ENCODE peak calls at places on chromosomes 16 and 17, in ten cellular contexts. N is sigmoid colon, G is A549, T is uterus, X is HCT116, Y is Peyer's patch, R is esophagus muscularis mucosa, Q is HepG2, H is suprapubic skin, S is thyroid gland. D is an unnamed sample.

GRCh38 chr17:67481808-67482207 is 104.7 kb downstream of the PITPNC1 start:
- DNase-seq in Y (no peak), X (no peak), T (no peak), R (no peak), S (no peak), G (no peak), Q (no peak), H (no peak), N (no peak), D (no peak)

GRCh38 chr17:41284043-41284442 is 8.5 kb downstream of the KRTAP9-7 start:
- DNase-seq in Q (peak), T (no peak), N (no peak), R (no peak), Y (no peak), X (no peak), S (no peak), H (no peak), G (no peak), D (no peak)

GRCh38 chr17:77865716-77866115 is 92.8 kb upstream of the TNRC6C start:
- DNase-seq in G (no peak), R (no peak), Y (no peak), Q (no peak), S (no peak), H (no peak), T (no peak), N (no peak), X (no peak), D (no peak)

GRCh38 chr17:29613371-29613837 is 9.3 kb downstream of the CORO6 start:
- DNase-seq in S (peak), T (peak), N (peak), G (peak), R (peak), Y (peak), Q (peak), X (no peak), H (peak), D (peak)

GRCh38 chr17:5545051-5545987 is 39.0 kb downstream of the NLRP1 start:
- DNase-seq in Q (no peak), G (no peak), H (no peak), R (no peak), X (no peak), N (no peak), S (no peak), T (no peak), Y (no peak), D (no peak)

GRCh38 chr16:56514845-56515244 is 5.0 kb downstream of the BBS2 start:
- DNase-seq in R (no peak), T (no peak), N (no peak), S (no peak), X (no peak), G (no peak), Y (no peak), Q (no peak), H (no peak), D (no peak)

GRCh38 chr17:78583091-78583490 is 5.9 kb upstream of the DNAH17 start:
- DNase-seq in Y (no peak), H (no peak), N (no peak), G (peak), X (peak), S (no peak), R (no peak), T (no peak), Q (no peak), D (no peak)

GRCh38 chr16:89925596-89926079 is 2.5 kb downstream of the TUBB3 start:
- DNase-seq in R (no peak), X (no peak), Q (no peak), N (no peak), H (no peak), Y (no peak), S (no peak), T (no peak), G (no peak), D (no peak)

GRCh38 chr16:81266680-81267095 is 28.2 kb downstream of the BCO1 start:
- DNase-seq in R (no peak), Y (peak), T (no peak), G (no peak), S (peak), X (no peak), N (no peak), H (no peak), Q (no peak), D (no peak)

GRCh38 chr16:49461517-49461951 is 87.9 kb downstream of the C16orf78 start:
- DNase-seq in G (no peak), H (peak), S (no peak), N (peak), R (peak), X (no peak), T (no peak), Y (no peak), Q (no peak), D (no peak)

GRCh38 chr17:17693253-17693954 is 12.1 kb downstream of the RAI1 start:
- DNase-seq in Y (peak), X (no peak), N (no peak), S (peak), H (no peak), Q (peak), T (peak), R (no peak), G (peak), D (peak)

GRCh38 chr17:21711182-21711581 is 18.9 kb downstream of the KCNJ18 start:
- DNase-seq in N (no peak), G (no peak), R (no peak), H (peak), S (no peak), T (no peak), Y (peak), X (no peak), Q (no peak), D (no peak)

GRCh38 chr17:27762527-27763305 is 37.6 kb downstream of the NOS2 start:
- DNase-seq in X (no peak), H (no peak), R (no peak), N (no peak), T (no peak), Y (no peak), S (peak), Q (no peak), G (peak), D (peak)

GRCh38 chr17:77018504-77018903 is 122.3 kb upstream of the SEC14L1 start:
- DNase-seq in T (no peak), R (no peak), Y (no peak), Q (no peak), N (no peak), X (no peak), H (no peak), S (no peak), G (no peak), D (no peak)

GRCh38 chr16:50474138-50474537 is 74.1 kb upstream of the NKD1 start:
- DNase-seq in H (peak), X (no peak), Q (no peak), R (no peak), N (no peak), T (no peak), G (no peak), Y (no peak), S (no peak), D (no peak)

GRCh38 chr16:53775821-53776431 is 72.0 kb downstream of the FTO start:
- DNase-seq in T (peak), R (no peak), Q (peak), G (peak), H (peak), N (no peak), Y (no peak), X (no peak), S (peak), D (no peak)

GRCh38 chr17:77366558-77367245 is 225.9 kb downstream of the SEC14L1 start:
- DNase-seq in S (peak), H (peak), N (peak), Q (no peak), R (no peak), X (no peak), G (no peak), Y (no peak), T (peak), D (no peak)

GRCh38 chr16:66832661-66833305 is 2.0 kb upstream of the NAE1 start:
- DNase-seq in S (no peak), T (no peak), N (no peak), X (no peak), G (no peak), R (no peak), H (no peak), Q (no peak), Y (no peak), D (no peak)

GRCh38 chr17:76732734-76733617 is 4.2 kb downstream of the SRSF2 start:
- DNase-seq in N (no peak), Q (no peak), T (no peak), G (no peak), X (no peak), S (no peak), Y (no peak), H (no peak), R (no peak), D (peak)

GRCh38 chr17:5508855-5509254 is 22.5 kb downstream of the MIS12 start:
- DNase-seq in T (no peak), X (no peak), S (no peak), G (peak), R (no peak), N (no peak), Y (no peak), Q (peak), H (no peak), D (no peak)

GRCh38 chr17:75703591-75703990 is 17.7 kb upstream of the ITGB4 start:
- DNase-seq in H (no peak), G (no peak), Y (no peak), X (no peak), N (no peak), R (no peak), S (no peak), Q (no peak), T (no peak), D (no peak)

DNA sequence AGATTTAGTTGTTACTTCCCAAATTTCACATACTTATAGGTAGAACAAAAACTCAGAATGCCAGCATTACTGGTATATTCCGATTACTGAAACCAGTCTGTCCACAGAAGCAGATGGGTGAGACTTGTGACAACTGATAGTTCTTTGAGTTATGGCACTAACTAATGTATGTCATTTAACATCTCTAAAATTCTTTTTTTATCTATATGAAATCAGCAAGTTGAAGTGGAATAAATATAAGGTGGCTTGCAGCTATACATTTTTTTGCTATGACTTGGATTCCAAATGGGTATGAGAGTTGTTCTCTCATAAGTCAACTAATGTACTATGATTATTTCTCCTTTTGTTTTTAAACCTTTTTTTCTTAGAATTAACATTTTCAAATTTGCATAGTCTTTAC is 69.1 kb downstream of the VMP1 start:
- DNase-seq in S (no peak), Q (no peak), X (no peak), H (no peak), G (no peak), R (no peak), N (no peak), T (no peak), Y (no peak), D (no peak)
- TF ChIP-seq POLR2A in S (no peak), Q (no peak), X (no peak), H (no peak), G (no peak), R (no peak), N (no peak), T (no peak), Y (no peak), D (no peak)

GRCh38 chr16:87461466-87461975 is 31.3 kb downstream of the ZCCHC14 start:
- DNase-seq in H (peak), Y (peak), Q (peak), R (peak), S (peak), N (peak), X (peak), T (peak), G (peak), D (peak)
- TF ChIP-seq POLR2A in H (no peak), Y (no peak), Q (no peak), R (no peak), S (no peak), N (no peak), X (no peak), T (no peak), G (peak), D (no peak)

DNA sequence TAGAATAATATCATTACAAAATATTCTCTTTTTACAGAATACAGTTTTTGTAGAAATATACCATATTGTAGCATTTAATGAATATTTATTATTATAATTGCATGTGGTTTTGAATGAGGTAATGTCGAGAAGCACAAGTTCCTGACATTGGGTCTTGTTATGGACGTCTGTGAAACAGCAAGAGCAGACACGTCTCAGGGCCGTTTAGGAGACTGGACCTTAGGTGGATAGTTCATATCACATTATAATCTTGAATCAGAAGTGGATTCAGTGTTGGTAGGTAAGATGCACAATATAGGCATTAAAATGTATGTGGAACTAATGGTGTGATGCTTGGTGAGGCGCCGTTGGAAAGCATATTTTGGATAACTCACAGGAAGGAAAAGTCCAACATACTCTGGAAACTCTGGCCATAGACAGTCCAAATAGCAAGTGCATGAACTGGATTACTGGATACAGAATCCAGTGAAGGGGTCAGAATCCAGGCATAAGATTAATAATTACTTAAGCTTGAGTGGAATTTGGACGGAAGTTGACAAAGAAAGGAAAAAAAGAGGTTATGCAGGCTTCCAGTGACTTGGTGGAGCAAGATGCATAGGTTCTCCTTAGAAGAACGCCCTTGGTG is 17.2 kb downstream of the ABCA8 start:
- DNase-seq in Y (no peak), X (no peak), R (no peak), N (no peak), H (no peak), Q (peak), G (no peak), T (no peak), S (no peak), D (no peak)
- TF ChIP-seq POLR2A in Y (no peak), X (no peak), R (no peak), N (no peak), H (no peak), Q (no peak), G (no peak), T (no peak), S (no peak), D (no peak)

GRCh38 chr16:57637020-57637419 is 8.6 kb downstream of the ADGRG1 start:
- DNase-seq in Y (no peak), Q (no peak), S (no peak), H (no peak), R (no peak), G (no peak), X (no peak), T (no peak), N (no peak), D (no peak)

GRCh38 chr16:57636184-57636583 is 7.8 kb downstream of the ADGRG1 start:
- DNase-seq in H (no peak), R (no peak), N (no peak), Q (no peak), S (no peak), G (no peak), Y (no peak), X (no peak), T (no peak), D (no peak)

GRCh38 chr16:57637424-57637823 is 9.0 kb downstream of the ADGRG1 start:
- DNase-seq in X (no peak), S (no peak), H (no peak), G (no peak), R (no peak), Y (no peak), N (peak), Q (no peak), T (no peak), D (no peak)

GRCh38 chr16:57634171-57634570 is 5.7 kb downstream of the ADGRG1 start:
- DNase-seq in Q (no peak), H (no peak), T (no peak), G (no peak), N (no peak), X (no peak), R (no peak), S (peak), Y (no peak), D (no peak)

DNA sequence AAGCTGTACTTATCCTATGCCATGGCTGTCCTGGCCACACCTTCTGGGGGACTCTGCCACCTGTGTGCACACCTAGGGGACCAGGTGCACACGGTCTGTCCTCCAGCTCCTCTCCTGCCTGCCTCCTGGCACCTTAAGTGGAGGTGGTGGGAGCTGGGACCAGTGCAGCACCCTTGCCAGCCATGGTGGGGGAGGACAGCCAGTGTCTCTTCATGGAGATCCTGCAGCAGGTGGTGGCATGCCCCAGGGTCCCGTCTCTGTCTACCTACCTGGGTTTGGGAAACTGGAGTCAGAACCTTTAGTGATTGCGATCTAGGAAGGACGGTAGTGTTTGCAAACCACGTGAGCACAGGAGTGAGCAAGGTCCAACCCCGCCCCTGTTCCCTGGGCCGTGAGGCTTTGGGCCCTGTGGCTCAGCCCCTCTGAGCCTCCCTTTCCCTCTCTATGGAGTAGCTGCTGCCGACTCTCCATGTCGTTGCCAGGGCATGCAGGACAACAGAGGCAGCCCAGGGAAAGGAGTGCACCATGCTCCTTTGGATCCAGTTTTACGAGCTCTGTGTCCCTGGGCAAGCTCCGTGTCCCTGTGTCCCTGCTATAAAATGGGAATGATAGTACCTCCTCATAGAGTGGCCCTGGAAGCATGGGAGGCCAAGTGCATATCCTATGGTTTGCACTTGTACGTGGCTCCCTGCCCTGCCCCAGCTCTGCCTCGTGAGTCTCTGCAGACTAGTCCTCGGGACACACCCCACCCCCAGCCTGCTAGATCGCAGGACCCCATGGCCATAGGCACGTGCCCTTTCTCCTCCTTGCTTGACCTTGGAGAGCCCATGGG is 7.1 kb downstream of the ADGRG1 start:
- DNase-seq in G (no peak), S (peak), X (no peak), Y (peak), R (no peak), N (no peak), H (no peak), Q (peak), T (no peak), D (no peak)
- TF ChIP-seq POLR2A in G (no peak), S (no peak), X (no peak), Y (no peak), R (no peak), N (no peak), H (no peak), Q (peak), T (no peak), D (no peak)

GRCh38 chr17:19377602-19378415 is 489 bp upstream of the MAPK7 start:
- DNase-seq in G (peak), H (peak), S (peak), Y (peak), Q (peak), R (peak), X (peak), T (peak), N (peak), D (peak)

GRCh38 chr17:19376799-19377198 is 1.5 kb upstream of the MAPK7 start:
- DNase-seq in X (peak), R (no peak), G (no peak), T (peak), N (peak), Y (no peak), H (peak), S (no peak), Q (no peak), D (peak)

GRCh38 chr17:19380551-19381284 is 2.4 kb downstream of the MAPK7 start:
- DNase-seq in Y (no peak), Q (no peak), T (peak), G (no peak), S (no peak), H (peak), X (no peak), N (peak), R (no peak), D (no peak)

GRCh38 chr17:19379306-19380075 is 1.2 kb downstream of the MAPK7 start:
- DNase-seq in X (no peak), N (peak), R (no peak), Q (no peak), G (no peak), Y (no peak), T (no peak), S (no peak), H (peak), D (no peak)

DNA sequence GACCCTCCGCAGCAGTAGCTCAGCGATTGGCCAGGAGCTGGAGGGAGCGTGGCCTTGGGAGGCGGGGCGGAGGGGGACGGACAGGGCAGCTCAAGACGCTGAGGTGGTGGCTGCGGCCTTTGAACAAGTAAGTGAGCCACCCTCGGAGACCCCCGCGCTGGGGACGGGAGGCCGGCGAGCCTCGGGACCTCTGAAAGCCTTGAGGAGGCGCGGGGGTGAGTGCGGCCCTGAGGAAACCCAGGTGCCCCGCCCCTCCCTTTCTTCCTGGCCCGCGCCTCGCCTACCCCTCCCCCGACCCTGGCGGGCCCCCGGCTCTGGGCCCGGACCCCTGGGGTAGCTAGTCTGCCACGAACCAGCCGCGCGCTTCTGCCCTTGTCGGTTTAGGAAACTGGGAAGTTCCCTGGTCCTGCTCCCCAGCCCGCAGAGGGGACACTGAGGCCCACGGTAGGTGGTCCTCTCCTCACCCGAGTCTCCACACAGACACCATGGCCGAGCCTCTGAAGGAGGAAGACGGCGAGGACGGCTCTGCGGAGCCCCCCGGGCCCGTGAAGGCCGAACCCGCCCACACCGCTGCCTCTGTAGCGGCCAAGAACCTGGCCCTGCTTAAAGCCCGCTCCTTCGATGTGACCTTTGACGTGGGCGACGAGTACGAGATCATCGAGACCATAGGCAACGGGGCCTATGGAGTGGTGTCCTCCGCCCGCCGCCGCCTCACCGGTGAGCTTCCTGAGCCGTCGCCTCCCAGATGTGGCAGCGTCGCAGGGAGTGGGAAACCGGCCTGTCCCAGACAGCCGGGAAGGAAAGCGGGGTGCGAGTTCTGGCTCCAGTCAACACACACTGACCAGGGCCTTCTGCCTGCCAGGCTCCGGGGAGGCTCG is at the start of gene MAPK7:
- DNase-seq in S (no peak), H (no peak), X (no peak), T (no peak), Y (peak), Q (no peak), G (no peak), R (no peak), N (peak), D (no peak)
- TF ChIP-seq POLR2A in S (no peak), H (no peak), X (no peak), T (no peak), Y (no peak), Q (no peak), G (peak), R (peak), N (peak), D (no peak)

GRCh38 chr17:81508639-81509047 is 4.0 kb downstream of the ACTG1 start:
- DNase-seq in Y (no peak), S (peak), X (peak), R (no peak), H (no peak), N (peak), T (no peak), G (peak), Q (peak), D (no peak)
- TF ChIP-seq POLR2A in Y (no peak), S (no peak), X (no peak), R (no peak), H (no peak), N (no peak), T (no peak), G (peak), Q (no peak), D (no peak)

GRCh38 chr16:22297114-22297870 is at the start of gene POLR3E:
- DNase-seq in N (peak), T (peak), H (peak), S (peak), G (peak), R (peak), Y (peak), X (peak), Q (peak), D (peak)
- TF ChIP-seq POLR2A in N (no peak), T (peak), H (peak), S (no peak), G (peak), R (no peak), Y (peak), X (peak), Q (peak), D (peak)

GRCh38 chr16:84589975-84590719 is 27.7 kb downstream of the COTL1 start:
- DNase-seq in Y (no peak), Q (no peak), G (no peak), S (no peak), R (no peak), H (no peak), X (no peak), T (no peak), N (no peak), D (no peak)
- TF ChIP-seq POLR2A in Y (no peak), Q (no peak), G (no peak), S (no peak), R (no peak), H (no peak), X (no peak), T (no peak), N (no peak), D (no peak)

D was measured in erythroblast.